ENCODE peak calls at places on chromosomes 12 and 14, in five cellular contexts. One of them, this sample, is unnamed.

GRCh38 chr12:57190037-57190436 is 26.6 kb upstream of the NXPH4 start:
- DNase-seq in IMR-90: no peak
- DNase-seq in colonic mucosa: no peak
- DNase-seq in cardiac muscle cell: peak; percentile 55
- DNase-seq in ovary: no peak
- DNase-seq in this sample: peak; percentile 35

GRCh38 chr14:59117754-59118153 is 70.7 kb upstream of the DAAM1 start:
- DNase-seq in IMR-90: peak; percentile 36
- DNase-seq in ovary: no peak
- DNase-seq in colonic mucosa: no peak
- DNase-seq in cardiac muscle cell: no peak
- DNase-seq in this sample: no peak

GRCh38 chr14:89252887-89253532 is 164.0 kb downstream of the FOXN3 start:
- DNase-seq in ovary: no peak
- DNase-seq in IMR-90: peak; percentile 11
- DNase-seq in cardiac muscle cell: peak; percentile 27
- DNase-seq in colonic mucosa: no peak
- DNase-seq in this sample: peak; percentile 28

GRCh38 chr14:91835197-91835919 is 32.0 kb downstream of the TC2N start:
- DNase-seq in colonic mucosa: peak; percentile 52
- DNase-seq in ovary: no peak
- DNase-seq in cardiac muscle cell: no peak
- DNase-seq in IMR-90: no peak
- DNase-seq in this sample: no peak

GRCh38 chr12:8081228-8081920 is 700 bp upstream of the NECAP1 start:
- DNase-seq in ovary: no peak
- DNase-seq in cardiac muscle cell: no peak
- DNase-seq in colonic mucosa: peak; percentile 41
- DNase-seq in IMR-90: no peak
- DNase-seq in this sample: no peak

GRCh38 chr12:25352078-25352918 is 101.6 kb upstream of the KRAS start:
- DNase-seq in IMR-90: peak; percentile 63
- DNase-seq in colonic mucosa: no peak
- DNase-seq in ovary: no peak
- DNase-seq in cardiac muscle cell: peak; percentile 60
- DNase-seq in this sample: peak; percentile 91

GRCh38 chr14:23302290-23303225 is at the start of gene PPP1R3E:
- DNase-seq in cardiac muscle cell: peak; percentile 62
- DNase-seq in ovary: peak; percentile 70
- DNase-seq in IMR-90: peak; percentile 41
- DNase-seq in colonic mucosa: peak; percentile 82
- DNase-seq in this sample: peak; percentile 46

GRCh38 chr12:31582155-31582554 is 8.8 kb downstream of the DENND5B start:
- DNase-seq in cardiac muscle cell: no peak
- DNase-seq in IMR-90: peak; percentile 77
- DNase-seq in ovary: no peak
- DNase-seq in colonic mucosa: no peak
- DNase-seq in this sample: no peak

GRCh38 chr12:62562892-62563291 is 96.3 kb downstream of the MON2 start:
- DNase-seq in ovary: no peak
- DNase-seq in colonic mucosa: no peak
- DNase-seq in IMR-90: peak; percentile 61
- DNase-seq in cardiac muscle cell: peak; percentile 71
- DNase-seq in this sample: peak; percentile 72

GRCh38 chr14:24436355-24437019 is 6.1 kb downstream of the SDR39U1 start:
- DNase-seq in ovary: peak; percentile 68
- DNase-seq in IMR-90: peak; percentile 85
- DNase-seq in colonic mucosa: no peak
- DNase-seq in cardiac muscle cell: peak; percentile 84
- DNase-seq in this sample: peak; percentile 87

GRCh38 chr12:38282886-38283285 is 33.7 kb upstream of the ALG10B start:
- DNase-seq in ovary: no peak
- DNase-seq in colonic mucosa: no peak
- DNase-seq in cardiac muscle cell: no peak
- DNase-seq in IMR-90: no peak
- DNase-seq in this sample: no peak

GRCh38 chr14:35338731-35339405 is 46.7 kb downstream of the PSMA6 start:
- DNase-seq in ovary: no peak
- DNase-seq in colonic mucosa: no peak
- DNase-seq in cardiac muscle cell: no peak
- DNase-seq in IMR-90: no peak
- DNase-seq in this sample: no peak

GRCh38 chr12:70852416-70853150 is 68.0 kb downstream of the PTPRR start:
- DNase-seq in colonic mucosa: no peak
- DNase-seq in IMR-90: no peak
- DNase-seq in cardiac muscle cell: peak; percentile 19
- DNase-seq in ovary: no peak
- DNase-seq in this sample: no peak

GRCh38 chr12:127051139-127051538 is 1215.8 kb upstream of the TMEM132C start:
- DNase-seq in colonic mucosa: no peak
- DNase-seq in ovary: no peak
- DNase-seq in IMR-90: no peak
- DNase-seq in cardiac muscle cell: no peak
- DNase-seq in this sample: no peak

GRCh38 chr12:98418357-98419075 is 96.9 kb upstream of the TMPO start:
- DNase-seq in ovary: peak; percentile 83
- DNase-seq in IMR-90: peak; percentile 93
- DNase-seq in cardiac muscle cell: peak; percentile 98
- DNase-seq in colonic mucosa: peak; percentile 93
- DNase-seq in this sample: peak; percentile 99

GRCh38 chr12:80967565-80967964 is 29.8 kb upstream of the LIN7A start:
- DNase-seq in IMR-90: no peak
- DNase-seq in cardiac muscle cell: no peak
- DNase-seq in colonic mucosa: no peak
- DNase-seq in ovary: no peak
- DNase-seq in this sample: no peak

GRCh38 chr14:103698380-103699260 is 16.6 kb downstream of the XRCC3 start:
- DNase-seq in IMR-90: no peak
- DNase-seq in cardiac muscle cell: no peak
- DNase-seq in ovary: no peak
- DNase-seq in colonic mucosa: peak; percentile 83
- DNase-seq in this sample: no peak

GRCh38 chr12:110916295-110916875 is 4.0 kb downstream of the MYL2 start:
- DNase-seq in colonic mucosa: no peak
- DNase-seq in ovary: no peak
- DNase-seq in cardiac muscle cell: peak; percentile 90
- DNase-seq in IMR-90: no peak
- DNase-seq in this sample: no peak

GRCh38 chr14:65850429-65851145 is 438.1 kb downstream of the FUT8 start:
- DNase-seq in cardiac muscle cell: no peak
- DNase-seq in ovary: no peak
- DNase-seq in IMR-90: no peak
- DNase-seq in colonic mucosa: no peak
- DNase-seq in this sample: no peak

GRCh38 chr14:104343690-104344640 is 205.6 kb downstream of the KIF26A start:
- DNase-seq in colonic mucosa: no peak
- DNase-seq in IMR-90: no peak
- DNase-seq in cardiac muscle cell: no peak
- DNase-seq in ovary: peak; percentile 13
- DNase-seq in this sample: no peak

GRCh38 chr12:6182279-6182898 is 17.8 kb upstream of the CD9 start:
- DNase-seq in ovary: peak; percentile 58
- DNase-seq in cardiac muscle cell: peak; percentile 84
- DNase-seq in IMR-90: peak; percentile 68
- DNase-seq in colonic mucosa: peak; percentile 70
- DNase-seq in this sample: peak; percentile 70

GRCh38 chr12:115404761-115405470 is 720.9 kb upstream of the TBX3 start:
- DNase-seq in ovary: no peak
- DNase-seq in IMR-90: peak; percentile 92
- DNase-seq in cardiac muscle cell: peak; percentile 90
- DNase-seq in colonic mucosa: no peak
- DNase-seq in this sample: peak; percentile 51

GRCh38 chr14:75699331-75699730 is 38.3 kb downstream of the TTLL5 start:
- DNase-seq in colonic mucosa: no peak
- DNase-seq in cardiac muscle cell: no peak
- DNase-seq in ovary: no peak
- DNase-seq in IMR-90: no peak
- DNase-seq in this sample: no peak

GRCh38 chr14:104735830-104736642 is 12.0 kb downstream of the ADSS1 start:
- DNase-seq in ovary: peak; percentile 62
- DNase-seq in cardiac muscle cell: peak; percentile 79
- DNase-seq in colonic mucosa: peak; percentile 42
- DNase-seq in IMR-90: peak; percentile 68
- DNase-seq in this sample: no peak

GRCh38 chr12:111112699-111113098 is 192.3 kb upstream of the MYL2 start:
- DNase-seq in cardiac muscle cell: no peak
- DNase-seq in colonic mucosa: no peak
- DNase-seq in IMR-90: no peak
- DNase-seq in ovary: no peak
- DNase-seq in this sample: no peak

GRCh38 chr12:49288412-49288853 is 6.5 kb upstream of the PRPH start:
- DNase-seq in colonic mucosa: peak; percentile 67
- DNase-seq in ovary: peak; percentile 64
- DNase-seq in cardiac muscle cell: peak; percentile 67
- DNase-seq in IMR-90: peak; percentile 55
- DNase-seq in this sample: peak; percentile 62

GRCh38 chr12:45729233-45730115 is at the start of gene ARID2:
- DNase-seq in colonic mucosa: peak; percentile 68
- DNase-seq in ovary: peak; percentile 75
- DNase-seq in cardiac muscle cell: peak; percentile 76
- DNase-seq in IMR-90: peak; percentile 67
- DNase-seq in this sample: peak; percentile 68

GRCh38 chr12:50641566-50641965 is 122.3 kb upstream of the ATF1 start:
- DNase-seq in colonic mucosa: no peak
- DNase-seq in cardiac muscle cell: no peak
- DNase-seq in ovary: no peak
- DNase-seq in IMR-90: no peak
- DNase-seq in this sample: no peak
- H3K27ac ChIP-seq in colonic mucosa: no peak overlapping the region
- H3K27ac ChIP-seq in cardiac muscle cell: no peak overlapping the region
- H3K27ac ChIP-seq in ovary: no peak overlapping the region
- H3K27ac ChIP-seq in IMR-90: no peak overlapping the region
- H3K27ac ChIP-seq in this sample: no peak overlapping the region

GRCh38 chr12:117857632-117858274 is 111.0 kb downstream of the KSR2 start:
- DNase-seq in ovary: no peak
- DNase-seq in colonic mucosa: peak; percentile 58
- DNase-seq in cardiac muscle cell: peak; percentile 42
- DNase-seq in IMR-90: peak; percentile 22
- DNase-seq in this sample: peak; percentile 28
- TF ChIP-seq CTCF in ovary: no peak
- TF ChIP-seq CTCF in colonic mucosa: peak; percentile 49
- TF ChIP-seq CTCF in cardiac muscle cell: peak; percentile 60
- TF ChIP-seq CTCF in IMR-90: peak; percentile 45
- TF ChIP-seq CTCF in this sample: peak; percentile 58

DNA sequence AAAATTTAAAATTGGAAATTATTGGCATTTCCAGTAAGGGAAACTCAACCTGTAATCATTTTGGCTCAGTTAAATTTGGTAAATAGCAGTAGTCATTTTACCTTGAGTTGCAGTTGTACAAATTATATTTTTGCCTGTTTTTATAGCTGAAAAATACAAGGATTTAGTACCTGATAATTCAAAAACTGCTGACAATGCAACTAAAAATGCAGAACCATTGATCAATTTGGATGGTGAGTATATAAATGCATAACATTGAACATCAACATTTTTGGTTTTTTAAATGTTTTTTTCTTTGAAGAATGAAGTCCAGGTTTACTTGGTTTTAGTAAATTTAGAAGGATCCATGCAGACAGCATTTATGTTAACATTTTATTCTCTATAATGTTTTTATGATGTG is 9.0 kb downstream of the RTRAF start:
- DNase-seq in ovary: no peak
- DNase-seq in colonic mucosa: no peak
- DNase-seq in IMR-90: no peak
- DNase-seq in cardiac muscle cell: no peak
- DNase-seq in this sample: no peak
- H3K36me3 ChIP-seq in ovary: no peaks in the 10 kb centered on the region
- H3K36me3 ChIP-seq in colonic mucosa: no peaks in the 10 kb centered on the region
- H3K36me3 ChIP-seq in IMR-90: peaks cover 12% of the 10 kb centered on the region
- H3K36me3 ChIP-seq in cardiac muscle cell: peaks cover 58% of the 10 kb centered on the region
- H3K36me3 ChIP-seq in this sample: peaks cover 12% of the 10 kb centered on the region

DNA sequence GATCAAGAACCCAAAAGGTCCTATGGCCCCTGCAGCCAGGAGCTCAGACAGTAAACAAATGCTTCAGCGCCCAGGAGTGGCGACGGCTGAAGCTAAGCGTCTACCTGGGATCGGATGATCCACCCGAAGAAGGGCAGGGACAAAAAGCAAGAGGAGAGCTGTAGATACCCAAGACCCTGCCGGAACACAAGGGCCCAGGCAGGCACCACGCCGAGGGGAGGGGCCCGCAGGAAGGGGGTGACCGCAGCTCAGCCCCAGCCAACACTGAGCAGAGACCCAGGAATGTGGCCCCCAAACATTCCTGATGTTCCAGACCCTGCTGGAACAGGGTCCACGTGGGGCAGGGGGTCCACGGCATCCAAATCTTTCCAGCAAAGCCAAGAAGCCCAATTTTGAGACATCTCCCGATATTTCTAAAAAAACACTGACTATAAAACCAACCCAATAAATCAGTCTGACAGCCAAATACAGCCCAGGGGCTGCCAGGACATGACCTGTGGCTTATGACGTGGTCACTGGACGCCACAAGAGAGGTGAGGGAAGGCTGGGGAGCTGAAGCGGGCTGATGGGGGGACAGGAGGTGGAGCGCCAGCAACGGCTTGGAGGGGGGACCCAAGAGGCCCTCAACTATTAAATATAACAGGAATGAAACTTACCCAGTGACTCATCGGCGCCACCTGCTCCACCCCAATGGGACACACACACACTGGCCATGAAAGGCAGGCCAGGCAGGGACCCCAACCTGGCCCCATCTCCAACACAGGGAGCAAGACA is 58.9 kb downstream of the NCOR2 start:
- DNase-seq in IMR-90: peak; percentile 27
- DNase-seq in cardiac muscle cell: no peak
- DNase-seq in colonic mucosa: no peak
- DNase-seq in ovary: peak; percentile 61
- DNase-seq in this sample: peak; percentile 38
- H3K27ac ChIP-seq in IMR-90: no peak overlapping the region
- H3K27ac ChIP-seq in cardiac muscle cell: peak overlapping the region; percentile 90
- H3K27ac ChIP-seq in colonic mucosa: peak overlapping the region; percentile 1
- H3K27ac ChIP-seq in ovary: peak overlapping the region; percentile 57
- H3K27ac ChIP-seq in this sample: peak overlapping the region; percentile 78

DNA sequence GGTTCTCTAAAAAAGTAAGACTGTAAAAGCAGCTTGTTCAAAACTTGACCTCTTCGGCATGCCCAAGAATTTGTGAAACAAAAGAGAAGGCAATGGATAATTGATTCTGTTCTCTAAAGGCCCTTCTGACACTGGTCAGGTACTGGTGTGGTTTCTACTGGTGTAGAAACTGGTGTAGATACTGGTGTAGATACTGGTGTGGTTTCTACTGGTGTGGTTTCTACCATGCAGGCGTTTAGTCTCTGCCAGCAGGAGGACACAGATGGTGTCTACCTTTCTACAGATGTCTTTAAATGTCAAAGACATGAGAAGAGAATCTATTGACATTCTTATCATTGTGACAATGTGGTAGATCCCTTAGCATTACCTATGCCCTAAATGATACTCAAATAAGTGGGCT is 107.4 kb downstream of the SAMD4A start:
- DNase-seq in colonic mucosa: no peak
- DNase-seq in IMR-90: no peak
- DNase-seq in ovary: no peak
- DNase-seq in cardiac muscle cell: no peak
- DNase-seq in this sample: no peak
- TF ChIP-seq CTCF in colonic mucosa: no peak
- TF ChIP-seq CTCF in IMR-90: no peak
- TF ChIP-seq CTCF in ovary: no peak
- TF ChIP-seq CTCF in cardiac muscle cell: no peak
- TF ChIP-seq CTCF in this sample: no peak

GRCh38 chr14:67377916-67378315 is 17.8 kb downstream of the EIF2S1 start:
- DNase-seq in cardiac muscle cell: no peak
- DNase-seq in colonic mucosa: no peak
- DNase-seq in IMR-90: no peak
- DNase-seq in ovary: no peak
- DNase-seq in this sample: no peak
- H3K36me3 ChIP-seq in cardiac muscle cell: peaks cover 64% of the 10 kb centered on the region
- H3K36me3 ChIP-seq in colonic mucosa: peaks cover 35% of the 10 kb centered on the region
- H3K36me3 ChIP-seq in IMR-90: peaks cover 37% of the 10 kb centered on the region
- H3K36me3 ChIP-seq in ovary: no peaks in the 10 kb centered on the region
- H3K36me3 ChIP-seq in this sample: peaks cover 19% of the 10 kb centered on the region

This sample was measured in fibroblast of lung.